ENCODE peak calls at places on chromosomes 4 and X, in four cellular contexts. D, P, K and I are unnamed samples.
A peak's percentile ranks its signal among the peaks of the same experiment; 100 is the strongest.

GRCh38 chrX:154384284-154384892 is 5.3 kb downstream of the EMD start:
- DNase-seq in K (no peak), D (peak; percentile 45), P (no peak), I (no peak)

GRCh38 chr4:31059753-31060522 is 339.8 kb downstream of the PCDH7 start:
- DNase-seq in K (peak; percentile 22), D (no peak), P (no peak), I (no peak)

GRCh38 chrX:129490330-129490729 is 33.0 kb downstream of the SMARCA1 start:
- DNase-seq in P (no peak), K (no peak), D (no peak), I (no peak)

GRCh38 chrX:66634272-66634671 is 4.6 kb downstream of the EDA2R start:
- DNase-seq in K (no peak), P (no peak), D (peak; percentile 33), I (no peak)

GRCh38 chrX:19130628-19131027 is 8.4 kb upstream of the ADGRG2 start:
- DNase-seq in D (no peak), K (no peak), P (no peak), I (no peak)

GRCh38 chrX:136866337-136867095 is 14.0 kb downstream of the RBMX start:
- DNase-seq in D (no peak), K (no peak), P (no peak), I (no peak)

GRCh38 chrX:20352935-20353336 is 86.2 kb upstream of the RPS6KA3 start:
- DNase-seq in P (no peak), K (no peak), D (no peak), I (no peak)

GRCh38 chr4:186881521-186882220 is 158.0 kb upstream of the FAT1 start:
- DNase-seq in K (no peak), D (peak; percentile 70), P (no peak), I (no peak)

GRCh38 chr4:168710353-168710946 is 213.6 kb downstream of the PALLD start:
- DNase-seq in D (peak; percentile 69), K (peak; percentile 10), P (no peak), I (no peak)

GRCh38 chrX:40343319-40343718 is 237.5 kb upstream of the ATP6AP2 start:
- DNase-seq in D (no peak), K (no peak), P (no peak), I (no peak)

GRCh38 chr4:5504486-5504885 is 203.9 kb downstream of the EVC2 start:
- DNase-seq in K (no peak), P (no peak), D (no peak), I (no peak)

GRCh38 chr4:110059556-110060191 is 138.7 kb downstream of the ELOVL6 start:
- DNase-seq in P (no peak), D (peak; percentile 18), K (no peak), I (no peak)

GRCh38 chrX:103175944-103176753 is 38.8 kb upstream of the BEX4 start:
- DNase-seq in D (peak; percentile 48), P (no peak), K (peak; percentile 66), I (peak; percentile 75)

GRCh38 chr4:136713140-136713539 is 819.2 kb downstream of the PCDH18 start:
- DNase-seq in K (no peak), P (no peak), D (peak; percentile 4), I (no peak)

GRCh38 chrX:136304493-136304892 is 3.7 kb downstream of the ADGRG4 start:
- DNase-seq in K (no peak), D (no peak), P (no peak), I (no peak)

GRCh38 chr4:153497091-153497531 is 31.0 kb downstream of the TMEM131L start:
- DNase-seq in K (no peak), D (peak; percentile 46), P (no peak), I (no peak)

GRCh38 chr4:4887426-4887825 is 28.0 kb downstream of the MSX1 start:
- DNase-seq in K (no peak), D (no peak), P (no peak), I (no peak)

GRCh38 chr4:24853142-24853541 is 57.8 kb downstream of the SOD3 start:
- DNase-seq in D (no peak), K (no peak), P (no peak), I (no peak)

GRCh38 chr4:8419222-8420041 is 21.1 kb downstream of the ACOX3 start:
- DNase-seq in K (no peak), P (no peak), D (peak; percentile 48), I (no peak)

GRCh38 chr4:184310171-184310567 is 92.5 kb upstream of the ENPP6 start:
- DNase-seq in K (no peak), P (no peak), D (no peak), I (no peak)

GRCh38 chr4:47122592-47123291 is 91.4 kb downstream of the GABRB1 start:
- DNase-seq in K (peak; percentile 81), D (peak; percentile 57), P (peak; percentile 21), I (peak; percentile 22)

GRCh38 chrX:3550160-3550765 is 163.2 kb downstream of the PRKX start:
- DNase-seq in P (no peak), D (peak; percentile 63), K (peak; percentile 36), I (no peak)

GRCh38 chrX:38939067-38939466 is 137.8 kb downstream of the MID1IP1 start:
- DNase-seq in K (no peak), P (peak; percentile 5), D (peak; percentile 57), I (no peak)

GRCh38 chrX:12967711-12968465 is 7.0 kb upstream of the TMSB4X start:
- DNase-seq in D (no peak), K (no peak), P (no peak), I (no peak)

GRCh38 chrX:67426946-67427345 is 116.9 kb upstream of the AR start:
- DNase-seq in K (no peak), D (no peak), P (no peak), I (no peak)

GRCh38 chr4:145690610-145691009 is 10.7 kb downstream of the C4orf51 start:
- DNase-seq in D (no peak), P (no peak), K (no peak), I (no peak)

GRCh38 chrX:36961590-36961989 is 46.6 kb upstream of the FAM47C start:
- DNase-seq in K (peak; percentile 37), D (no peak), P (no peak), I (no peak)

GRCh38 chr4:89744915-89745314 is 92.0 kb downstream of the SNCA start:
- DNase-seq in P (no peak), K (no peak), D (no peak), I (no peak)

GRCh38 chrX:41300758-41301437 is 33.1 kb upstream of the DDX3X start:
- DNase-seq in D (peak; percentile 53), P (no peak), K (no peak), I (no peak)

GRCh38 chrX:99383786-99384185 is 1026.3 kb downstream of the PCDH19 start:
- DNase-seq in D (no peak), P (no peak), K (no peak), I (no peak)